ENCODE peak calls at places on chromosomes 3 and 15, in nine cellular contexts. One of them, this sample, is unnamed.

GRCh38 chr3:161939919-161940693 is 443.5 kb downstream of the OTOL1 start:
- DNase-seq in astrocyte: no peak
- DNase-seq in ovary: no peak
- DNase-seq in tibial nerve: no peak
- DNase-seq in hepatocyte: no peak
- DNase-seq in CD8-positive, alpha-beta memory T cell: no peak
- DNase-seq in stomach: no peak
- DNase-seq in heart left ventricle: no peak
- DNase-seq in endodermal cell: no peak
- DNase-seq in this sample: no peak

GRCh38 chr3:169966951-169967915 is 626 bp downstream of the SEC62 start:
- DNase-seq in astrocyte: peak; percentile 37
- DNase-seq in CD8-positive, alpha-beta memory T cell: peak; percentile 34
- DNase-seq in tibial nerve: no peak
- DNase-seq in ovary: no peak
- DNase-seq in endodermal cell: no peak
- DNase-seq in heart left ventricle: peak; percentile 72
- DNase-seq in hepatocyte: peak; percentile 65
- DNase-seq in stomach: peak; percentile 44
- DNase-seq in this sample: peak; percentile 11

GRCh38 chr3:162165346-162165745 is 668.7 kb downstream of the OTOL1 start:
- DNase-seq in stomach: no peak
- DNase-seq in ovary: no peak
- DNase-seq in heart left ventricle: no peak
- DNase-seq in astrocyte: no peak
- DNase-seq in endodermal cell: no peak
- DNase-seq in CD8-positive, alpha-beta memory T cell: no peak
- DNase-seq in tibial nerve: no peak
- DNase-seq in hepatocyte: no peak
- DNase-seq in this sample: no peak

GRCh38 chr3:168884353-168884903 is 779.1 kb downstream of the MECOM start:
- DNase-seq in tibial nerve: no peak
- DNase-seq in astrocyte: peak; percentile 93
- DNase-seq in ovary: no peak
- DNase-seq in CD8-positive, alpha-beta memory T cell: no peak
- DNase-seq in stomach: peak; percentile 50
- DNase-seq in hepatocyte: peak; percentile 63
- DNase-seq in endodermal cell: no peak
- DNase-seq in heart left ventricle: no peak
- DNase-seq in this sample: no peak

GRCh38 chr3:52532517-52532837 is 1.2 kb downstream of the NT5DC2 start:
- DNase-seq in astrocyte: peak; percentile 45
- DNase-seq in tibial nerve: no peak
- DNase-seq in endodermal cell: no peak
- DNase-seq in hepatocyte: peak; percentile 58
- DNase-seq in stomach: peak; percentile 41
- DNase-seq in CD8-positive, alpha-beta memory T cell: peak; percentile 50
- DNase-seq in ovary: peak; percentile 55
- DNase-seq in heart left ventricle: no peak
- DNase-seq in this sample: peak; percentile 31

GRCh38 chr3:117873236-117873635 is 1161.4 kb downstream of the IGSF11 start:
- DNase-seq in stomach: no peak
- DNase-seq in endodermal cell: no peak
- DNase-seq in heart left ventricle: no peak
- DNase-seq in tibial nerve: no peak
- DNase-seq in astrocyte: no peak
- DNase-seq in hepatocyte: peak; percentile 49
- DNase-seq in ovary: peak; percentile 50
- DNase-seq in CD8-positive, alpha-beta memory T cell: no peak
- DNase-seq in this sample: no peak

GRCh38 chr3:189900578-189900977 is 220.1 kb downstream of the P3H2 start:
- DNase-seq in endodermal cell: no peak
- DNase-seq in CD8-positive, alpha-beta memory T cell: no peak
- DNase-seq in ovary: no peak
- DNase-seq in stomach: no peak
- DNase-seq in heart left ventricle: no peak
- DNase-seq in astrocyte: no peak
- DNase-seq in hepatocyte: no peak
- DNase-seq in tibial nerve: no peak
- DNase-seq in this sample: no peak

GRCh38 chr3:98903099-98903498 is 1.6 kb upstream of the DCBLD2 start:
- DNase-seq in ovary: no peak
- DNase-seq in hepatocyte: no peak
- DNase-seq in CD8-positive, alpha-beta memory T cell: no peak
- DNase-seq in heart left ventricle: no peak
- DNase-seq in endodermal cell: no peak
- DNase-seq in stomach: no peak
- DNase-seq in tibial nerve: no peak
- DNase-seq in astrocyte: peak; percentile 60
- DNase-seq in this sample: no peak

GRCh38 chr3:55629432-55629831 is 142.3 kb upstream of the WNT5A start:
- DNase-seq in astrocyte: peak; percentile 45
- DNase-seq in heart left ventricle: peak; percentile 33
- DNase-seq in stomach: peak; percentile 83
- DNase-seq in ovary: peak; percentile 69
- DNase-seq in tibial nerve: no peak
- DNase-seq in endodermal cell: no peak
- DNase-seq in hepatocyte: peak; percentile 53
- DNase-seq in CD8-positive, alpha-beta memory T cell: no peak
- DNase-seq in this sample: no peak

GRCh38 chr3:99509224-99509623 is 129.2 kb upstream of the COL8A1 start:
- DNase-seq in hepatocyte: no peak
- DNase-seq in CD8-positive, alpha-beta memory T cell: no peak
- DNase-seq in stomach: no peak
- DNase-seq in heart left ventricle: no peak
- DNase-seq in tibial nerve: no peak
- DNase-seq in endodermal cell: no peak
- DNase-seq in ovary: peak; percentile 58
- DNase-seq in astrocyte: peak; percentile 98
- DNase-seq in this sample: no peak

GRCh38 chr15:88779944-88780343 is 23.3 kb upstream of the ACAN start:
- DNase-seq in CD8-positive, alpha-beta memory T cell: no peak
- DNase-seq in stomach: no peak
- DNase-seq in astrocyte: no peak
- DNase-seq in ovary: no peak
- DNase-seq in endodermal cell: no peak
- DNase-seq in heart left ventricle: no peak
- DNase-seq in tibial nerve: no peak
- DNase-seq in hepatocyte: no peak
- DNase-seq in this sample: no peak

GRCh38 chr15:80834906-80835305 is 55.7 kb downstream of the CEMIP start:
- DNase-seq in heart left ventricle: no peak
- DNase-seq in CD8-positive, alpha-beta memory T cell: no peak
- DNase-seq in stomach: no peak
- DNase-seq in endodermal cell: no peak
- DNase-seq in tibial nerve: no peak
- DNase-seq in astrocyte: no peak
- DNase-seq in ovary: no peak
- DNase-seq in hepatocyte: no peak
- DNase-seq in this sample: no peak

GRCh38 chr3:170037463-170038433 is at the start of gene GPR160:
- DNase-seq in tibial nerve: peak; percentile 23
- DNase-seq in heart left ventricle: peak; percentile 84
- DNase-seq in ovary: peak; percentile 68
- DNase-seq in stomach: peak; percentile 92
- DNase-seq in astrocyte: no peak
- DNase-seq in endodermal cell: peak; percentile 95
- DNase-seq in hepatocyte: peak; percentile 91
- DNase-seq in CD8-positive, alpha-beta memory T cell: peak; percentile 76
- DNase-seq in this sample: peak; percentile 63

GRCh38 chr3:38021196-38021595 is 8.2 kb downstream of the PLCD1 start:
- DNase-seq in heart left ventricle: no peak
- DNase-seq in CD8-positive, alpha-beta memory T cell: no peak
- DNase-seq in astrocyte: no peak
- DNase-seq in tibial nerve: no peak
- DNase-seq in stomach: no peak
- DNase-seq in ovary: peak; percentile 40
- DNase-seq in hepatocyte: no peak
- DNase-seq in endodermal cell: peak; percentile 16
- DNase-seq in this sample: no peak

GRCh38 chr3:4906107-4906621 is 73.1 kb upstream of the BHLHE40 start:
- DNase-seq in stomach: no peak
- DNase-seq in endodermal cell: no peak
- DNase-seq in ovary: no peak
- DNase-seq in tibial nerve: no peak
- DNase-seq in hepatocyte: no peak
- DNase-seq in CD8-positive, alpha-beta memory T cell: no peak
- DNase-seq in heart left ventricle: no peak
- DNase-seq in astrocyte: peak; percentile 82
- DNase-seq in this sample: no peak

GRCh38 chr3:14650193-14650592 is 1.4 kb upstream of the CCDC174 start:
- DNase-seq in hepatocyte: no peak
- DNase-seq in tibial nerve: no peak
- DNase-seq in endodermal cell: no peak
- DNase-seq in ovary: no peak
- DNase-seq in stomach: no peak
- DNase-seq in astrocyte: no peak
- DNase-seq in CD8-positive, alpha-beta memory T cell: no peak
- DNase-seq in heart left ventricle: no peak
- DNase-seq in this sample: no peak

GRCh38 chr15:56042031-56042430 is 48.6 kb upstream of the NEDD4 start:
- DNase-seq in hepatocyte: peak; percentile 52
- DNase-seq in endodermal cell: no peak
- DNase-seq in astrocyte: no peak
- DNase-seq in tibial nerve: no peak
- DNase-seq in heart left ventricle: no peak
- DNase-seq in ovary: no peak
- DNase-seq in CD8-positive, alpha-beta memory T cell: no peak
- DNase-seq in stomach: no peak
- DNase-seq in this sample: no peak

GRCh38 chr3:46763178-46763577 is 45.5 kb upstream of the PRSS50 start:
- DNase-seq in hepatocyte: no peak
- DNase-seq in ovary: no peak
- DNase-seq in heart left ventricle: no peak
- DNase-seq in CD8-positive, alpha-beta memory T cell: no peak
- DNase-seq in astrocyte: no peak
- DNase-seq in tibial nerve: no peak
- DNase-seq in endodermal cell: no peak
- DNase-seq in stomach: no peak
- DNase-seq in this sample: no peak
- H3K9me3 ChIP-seq in hepatocyte: no peaks in the 10 kb centered on the region
- H3K9me3 ChIP-seq in ovary: peaks cover 4% of the 10 kb centered on the region
- H3K9me3 ChIP-seq in heart left ventricle: peaks cover 44% of the 10 kb centered on the region
- H3K9me3 ChIP-seq in CD8-positive, alpha-beta memory T cell: no peaks in the 10 kb centered on the region
- H3K9me3 ChIP-seq in astrocyte: peaks cover 2% of the 10 kb centered on the region
- H3K9me3 ChIP-seq in tibial nerve: no peaks in the 10 kb centered on the region
- H3K9me3 ChIP-seq in endodermal cell: peaks cover 38% of the 10 kb centered on the region
- H3K9me3 ChIP-seq in stomach: peaks cover 30% of the 10 kb centered on the region
- H3K9me3 ChIP-seq in this sample: peaks cover 11% of the 10 kb centered on the region

GRCh38 chr15:25062551-25063430 is 108.0 kb downstream of the SNRPN start:
- DNase-seq in tibial nerve: no peak
- DNase-seq in endodermal cell: peak; percentile 28
- DNase-seq in stomach: no peak
- DNase-seq in astrocyte: no peak
- DNase-seq in heart left ventricle: no peak
- DNase-seq in hepatocyte: no peak
- DNase-seq in ovary: peak; percentile 15
- DNase-seq in CD8-positive, alpha-beta memory T cell: no peak
- DNase-seq in this sample: no peak

GRCh38 chr15:25060472-25060803 is 105.7 kb downstream of the SNRPN start:
- DNase-seq in CD8-positive, alpha-beta memory T cell: no peak
- DNase-seq in tibial nerve: no peak
- DNase-seq in hepatocyte: no peak
- DNase-seq in astrocyte: no peak
- DNase-seq in ovary: peak; percentile 18
- DNase-seq in endodermal cell: no peak
- DNase-seq in heart left ventricle: no peak
- DNase-seq in stomach: peak; percentile 23
- DNase-seq in this sample: no peak

GRCh38 chr15:25059698-25060471 is 105.1 kb downstream of the SNRPN start:
- DNase-seq in heart left ventricle: no peak
- DNase-seq in tibial nerve: no peak
- DNase-seq in CD8-positive, alpha-beta memory T cell: no peak
- DNase-seq in astrocyte: no peak
- DNase-seq in stomach: no peak
- DNase-seq in endodermal cell: peak; percentile 22
- DNase-seq in hepatocyte: no peak
- DNase-seq in ovary: peak; percentile 8
- DNase-seq in this sample: no peak

GRCh38 chr15:25060996-25061620 is 106.3 kb downstream of the SNRPN start:
- DNase-seq in tibial nerve: no peak
- DNase-seq in ovary: peak; percentile 17
- DNase-seq in stomach: no peak
- DNase-seq in astrocyte: no peak
- DNase-seq in hepatocyte: no peak
- DNase-seq in heart left ventricle: no peak
- DNase-seq in endodermal cell: peak; percentile 29
- DNase-seq in CD8-positive, alpha-beta memory T cell: no peak
- DNase-seq in this sample: no peak

GRCh38 chr15:25061808-25062550 is 107.2 kb downstream of the SNRPN start:
- DNase-seq in tibial nerve: no peak
- DNase-seq in heart left ventricle: no peak
- DNase-seq in stomach: no peak
- DNase-seq in hepatocyte: no peak
- DNase-seq in endodermal cell: peak; percentile 32
- DNase-seq in astrocyte: no peak
- DNase-seq in ovary: peak; percentile 12
- DNase-seq in CD8-positive, alpha-beta memory T cell: no peak
- DNase-seq in this sample: no peak
- H3K9me3 ChIP-seq in tibial nerve: peaks cover 67% of the 10 kb centered on the region
- H3K9me3 ChIP-seq in heart left ventricle: peaks cover 100% of the 10 kb centered on the region
- H3K9me3 ChIP-seq in stomach: peaks cover 100% of the 10 kb centered on the region
- H3K9me3 ChIP-seq in hepatocyte: peaks cover 58% of the 10 kb centered on the region
- H3K9me3 ChIP-seq in endodermal cell: peaks cover 100% of the 10 kb centered on the region
- H3K9me3 ChIP-seq in astrocyte: peaks cover 100% of the 10 kb centered on the region
- H3K9me3 ChIP-seq in ovary: peaks cover 100% of the 10 kb centered on the region
- H3K9me3 ChIP-seq in CD8-positive, alpha-beta memory T cell: peaks cover 100% of the 10 kb centered on the region
- H3K9me3 ChIP-seq in this sample: peaks cover 51% of the 10 kb centered on the region

GRCh38 chr3:34727700-34728099 is 911.6 kb upstream of the ARPP21 start:
- DNase-seq in hepatocyte: no peak
- DNase-seq in astrocyte: no peak
- DNase-seq in heart left ventricle: no peak
- DNase-seq in CD8-positive, alpha-beta memory T cell: no peak
- DNase-seq in endodermal cell: no peak
- DNase-seq in stomach: no peak
- DNase-seq in tibial nerve: no peak
- DNase-seq in ovary: no peak
- DNase-seq in this sample: no peak

GRCh38 chr3:34731879-34732278 is 907.4 kb upstream of the ARPP21 start:
- DNase-seq in CD8-positive, alpha-beta memory T cell: no peak
- DNase-seq in stomach: no peak
- DNase-seq in astrocyte: no peak
- DNase-seq in endodermal cell: peak; percentile 44
- DNase-seq in hepatocyte: no peak
- DNase-seq in heart left ventricle: no peak
- DNase-seq in tibial nerve: no peak
- DNase-seq in ovary: no peak
- DNase-seq in this sample: no peak
- H3K9me3 ChIP-seq in CD8-positive, alpha-beta memory T cell: no peaks in the 10 kb centered on the region
- H3K9me3 ChIP-seq in stomach: peaks cover 8% of the 10 kb centered on the region
- H3K9me3 ChIP-seq in astrocyte: no peaks in the 10 kb centered on the region
- H3K9me3 ChIP-seq in endodermal cell: peaks cover 18% of the 10 kb centered on the region
- H3K9me3 ChIP-seq in hepatocyte: no peaks in the 10 kb centered on the region
- H3K9me3 ChIP-seq in heart left ventricle: peaks cover 14% of the 10 kb centered on the region
- H3K9me3 ChIP-seq in tibial nerve: no peaks in the 10 kb centered on the region
- H3K9me3 ChIP-seq in ovary: no peaks in the 10 kb centered on the region
- H3K9me3 ChIP-seq in this sample: no peaks in the 10 kb centered on the region

DNA sequence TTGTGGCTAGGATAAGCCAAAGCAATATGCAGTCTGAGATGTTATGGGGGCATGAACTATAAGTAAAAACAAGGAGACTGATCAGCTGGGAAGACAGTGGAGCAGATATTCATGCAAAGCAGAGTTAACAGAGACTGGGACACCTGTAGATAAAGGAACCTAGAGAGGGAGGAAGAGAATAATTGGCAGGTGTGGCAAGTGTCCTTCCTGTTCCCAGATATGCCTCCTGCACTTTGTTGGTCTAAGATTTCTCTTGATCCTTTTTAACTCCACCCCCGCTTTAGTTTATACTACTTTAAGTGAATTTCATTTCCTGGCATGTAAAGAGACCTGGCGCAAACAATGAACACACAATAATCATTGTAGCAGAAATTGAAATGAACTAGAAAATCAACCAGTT is 169.4 kb downstream of the CNTN6 start:
- DNase-seq in tibial nerve: no peak
- DNase-seq in stomach: no peak
- DNase-seq in astrocyte: no peak
- DNase-seq in hepatocyte: no peak
- DNase-seq in endodermal cell: no peak
- DNase-seq in heart left ventricle: no peak
- DNase-seq in ovary: no peak
- DNase-seq in CD8-positive, alpha-beta memory T cell: no peak
- DNase-seq in this sample: no peak
- H3K9me3 ChIP-seq in tibial nerve: no peaks in the 10 kb centered on the region
- H3K9me3 ChIP-seq in stomach: no peaks in the 10 kb centered on the region
- H3K9me3 ChIP-seq in astrocyte: no peaks in the 10 kb centered on the region
- H3K9me3 ChIP-seq in hepatocyte: no peaks in the 10 kb centered on the region
- H3K9me3 ChIP-seq in endodermal cell: peaks cover 27% of the 10 kb centered on the region
- H3K9me3 ChIP-seq in heart left ventricle: no peaks in the 10 kb centered on the region
- H3K9me3 ChIP-seq in ovary: no peaks in the 10 kb centered on the region
- H3K9me3 ChIP-seq in CD8-positive, alpha-beta memory T cell: no peaks in the 10 kb centered on the region
- H3K9me3 ChIP-seq in this sample: no peaks in the 10 kb centered on the region

This sample was measured in T-helper 17 cell.